ENCODE peak calls at places on chromosomes 5 and 9, in eight cellular contexts. One of them, this sample, is unnamed.

GRCh38 chr9:79447760-79448159 is 124.0 kb upstream of the TLE4 start:
- DNase-seq in epithelial cell of esophagus: no peak
- DNase-seq in mammary epithelial cell: no peak
- DNase-seq in body of pancreas: no peak
- DNase-seq in OCI-LY7: no peak
- DNase-seq in tibial artery: no peak
- DNase-seq in cardiac fibroblast: no peak
- DNase-seq in AG10803: no peak
- DNase-seq in this sample: no peak

GRCh38 chr5:2656186-2656585 is 95.3 kb downstream of the IRX2 start:
- DNase-seq in epithelial cell of esophagus: peak
- DNase-seq in mammary epithelial cell: peak
- DNase-seq in body of pancreas: no peak
- DNase-seq in OCI-LY7: no peak
- DNase-seq in tibial artery: no peak
- DNase-seq in cardiac fibroblast: no peak
- DNase-seq in AG10803: peak
- DNase-seq in this sample: no peak

GRCh38 chr5:140868721-140869554 is at the start of gene PCDHA11:
- DNase-seq in epithelial cell of esophagus: peak
- DNase-seq in mammary epithelial cell: no peak
- DNase-seq in body of pancreas: peak
- DNase-seq in OCI-LY7: no peak
- DNase-seq in tibial artery: no peak
- DNase-seq in cardiac fibroblast: peak
- DNase-seq in AG10803: no peak
- DNase-seq in this sample: peak

GRCh38 chr5:10227396-10227795 is 22.3 kb downstream of the ATPSCKMT start:
- DNase-seq in epithelial cell of esophagus: no peak
- DNase-seq in mammary epithelial cell: no peak
- DNase-seq in body of pancreas: no peak
- DNase-seq in OCI-LY7: no peak
- DNase-seq in tibial artery: no peak
- DNase-seq in cardiac fibroblast: peak
- DNase-seq in AG10803: peak
- DNase-seq in this sample: peak

GRCh38 chr9:134049772-134050588 is 17.8 kb downstream of the BRD3 start:
- DNase-seq in epithelial cell of esophagus: no peak
- DNase-seq in mammary epithelial cell: no peak
- DNase-seq in body of pancreas: no peak
- DNase-seq in OCI-LY7: no peak
- DNase-seq in tibial artery: no peak
- DNase-seq in cardiac fibroblast: no peak
- DNase-seq in AG10803: no peak
- DNase-seq in this sample: no peak

GRCh38 chr9:109349431-109349846 is 28.6 kb upstream of the EPB41L4B start:
- DNase-seq in epithelial cell of esophagus: peak
- DNase-seq in mammary epithelial cell: peak
- DNase-seq in body of pancreas: peak
- DNase-seq in OCI-LY7: no peak
- DNase-seq in tibial artery: no peak
- DNase-seq in cardiac fibroblast: peak
- DNase-seq in AG10803: peak
- DNase-seq in this sample: no peak

GRCh38 chr5:111512026-111512405 is 319 bp downstream of the STARD4 start:
- DNase-seq in epithelial cell of esophagus: peak
- DNase-seq in mammary epithelial cell: no peak
- DNase-seq in body of pancreas: no peak
- DNase-seq in OCI-LY7: no peak
- DNase-seq in tibial artery: peak
- DNase-seq in cardiac fibroblast: peak
- DNase-seq in AG10803: no peak
- DNase-seq in this sample: no peak

GRCh38 chr5:74686962-74687751 is 2.1 kb downstream of the HEXB start:
- DNase-seq in epithelial cell of esophagus: no peak
- DNase-seq in mammary epithelial cell: no peak
- DNase-seq in body of pancreas: no peak
- DNase-seq in OCI-LY7: no peak
- DNase-seq in tibial artery: no peak
- DNase-seq in cardiac fibroblast: peak
- DNase-seq in AG10803: no peak
- DNase-seq in this sample: no peak

GRCh38 chr9:17764306-17764705 is 185.4 kb downstream of the SH3GL2 start:
- DNase-seq in epithelial cell of esophagus: no peak
- DNase-seq in mammary epithelial cell: no peak
- DNase-seq in body of pancreas: no peak
- DNase-seq in OCI-LY7: no peak
- DNase-seq in tibial artery: no peak
- DNase-seq in cardiac fibroblast: no peak
- DNase-seq in AG10803: no peak
- DNase-seq in this sample: no peak

GRCh38 chr5:89187883-89188465 is 305.0 kb upstream of the MEF2C start:
- DNase-seq in epithelial cell of esophagus: no peak
- DNase-seq in mammary epithelial cell: no peak
- DNase-seq in body of pancreas: no peak
- DNase-seq in OCI-LY7: no peak
- DNase-seq in tibial artery: no peak
- DNase-seq in cardiac fibroblast: no peak
- DNase-seq in AG10803: no peak
- DNase-seq in this sample: no peak

GRCh38 chr9:3887798-3888495 is 362.1 kb upstream of the RFX3 start:
- DNase-seq in epithelial cell of esophagus: peak
- DNase-seq in mammary epithelial cell: peak
- DNase-seq in body of pancreas: no peak
- DNase-seq in OCI-LY7: no peak
- DNase-seq in tibial artery: no peak
- DNase-seq in cardiac fibroblast: no peak
- DNase-seq in AG10803: no peak
- DNase-seq in this sample: no peak

GRCh38 chr5:147403659-147404640 is 105.9 kb downstream of the DPYSL3 start:
- DNase-seq in epithelial cell of esophagus: peak
- DNase-seq in mammary epithelial cell: peak
- DNase-seq in body of pancreas: peak
- DNase-seq in OCI-LY7: no peak
- DNase-seq in tibial artery: peak
- DNase-seq in cardiac fibroblast: peak
- DNase-seq in AG10803: peak
- DNase-seq in this sample: peak

GRCh38 chr5:175815126-175815913 is 56.1 kb upstream of the CPLX2 start:
- DNase-seq in epithelial cell of esophagus: no peak
- DNase-seq in mammary epithelial cell: no peak
- DNase-seq in body of pancreas: no peak
- DNase-seq in OCI-LY7: no peak
- DNase-seq in tibial artery: no peak
- DNase-seq in cardiac fibroblast: no peak
- DNase-seq in AG10803: no peak
- DNase-seq in this sample: no peak

GRCh38 chr5:60207031-60207430 is 313.5 kb upstream of the PDE4D start:
- DNase-seq in epithelial cell of esophagus: no peak
- DNase-seq in mammary epithelial cell: no peak
- DNase-seq in body of pancreas: no peak
- DNase-seq in OCI-LY7: peak
- DNase-seq in tibial artery: no peak
- DNase-seq in cardiac fibroblast: no peak
- DNase-seq in AG10803: no peak
- DNase-seq in this sample: peak

GRCh38 chr5:10479226-10479721 is 37.6 kb downstream of the ROPN1L start:
- DNase-seq in epithelial cell of esophagus: peak
- DNase-seq in mammary epithelial cell: peak
- DNase-seq in body of pancreas: no peak
- DNase-seq in OCI-LY7: no peak
- DNase-seq in tibial artery: no peak
- DNase-seq in cardiac fibroblast: peak
- DNase-seq in AG10803: peak
- DNase-seq in this sample: no peak

GRCh38 chr5:31273631-31274378 is 80.3 kb downstream of the CDH6 start:
- DNase-seq in epithelial cell of esophagus: no peak
- DNase-seq in mammary epithelial cell: no peak
- DNase-seq in body of pancreas: no peak
- DNase-seq in OCI-LY7: no peak
- DNase-seq in tibial artery: no peak
- DNase-seq in cardiac fibroblast: no peak
- DNase-seq in AG10803: no peak
- DNase-seq in this sample: no peak

GRCh38 chr5:81825237-81825636 is 74.3 kb upstream of the SSBP2 start:
- DNase-seq in epithelial cell of esophagus: peak
- DNase-seq in mammary epithelial cell: peak
- DNase-seq in body of pancreas: peak
- DNase-seq in OCI-LY7: no peak
- DNase-seq in tibial artery: peak
- DNase-seq in cardiac fibroblast: peak
- DNase-seq in AG10803: peak
- DNase-seq in this sample: peak

GRCh38 chr9:114002271-114002985 is 75.7 kb downstream of the AMBP start:
- DNase-seq in epithelial cell of esophagus: no peak
- DNase-seq in mammary epithelial cell: no peak
- DNase-seq in body of pancreas: no peak
- DNase-seq in OCI-LY7: no peak
- DNase-seq in tibial artery: peak
- DNase-seq in cardiac fibroblast: no peak
- DNase-seq in AG10803: no peak
- DNase-seq in this sample: no peak

GRCh38 chr5:90709323-90710148 is 150.9 kb downstream of the ADGRV1 start:
- DNase-seq in epithelial cell of esophagus: peak
- DNase-seq in mammary epithelial cell: peak
- DNase-seq in body of pancreas: peak
- DNase-seq in OCI-LY7: peak
- DNase-seq in tibial artery: no peak
- DNase-seq in cardiac fibroblast: peak
- DNase-seq in AG10803: peak
- DNase-seq in this sample: peak

GRCh38 chr5:159458217-159458711 is 128.0 kb upstream of the IL12B start:
- DNase-seq in epithelial cell of esophagus: no peak
- DNase-seq in mammary epithelial cell: no peak
- DNase-seq in body of pancreas: no peak
- DNase-seq in OCI-LY7: no peak
- DNase-seq in tibial artery: no peak
- DNase-seq in cardiac fibroblast: no peak
- DNase-seq in AG10803: no peak
- DNase-seq in this sample: peak

GRCh38 chr5:68315679-68316271 is 100.2 kb downstream of the PIK3R1 start:
- DNase-seq in epithelial cell of esophagus: peak
- DNase-seq in mammary epithelial cell: peak
- DNase-seq in body of pancreas: no peak
- DNase-seq in OCI-LY7: no peak
- DNase-seq in tibial artery: no peak
- DNase-seq in cardiac fibroblast: no peak
- DNase-seq in AG10803: no peak
- DNase-seq in this sample: no peak

GRCh38 chr5:34858798-34859197 is 19.8 kb downstream of the TTC23L start:
- DNase-seq in epithelial cell of esophagus: no peak
- DNase-seq in mammary epithelial cell: no peak
- DNase-seq in body of pancreas: no peak
- DNase-seq in OCI-LY7: no peak
- DNase-seq in tibial artery: no peak
- DNase-seq in cardiac fibroblast: peak
- DNase-seq in AG10803: peak
- DNase-seq in this sample: no peak

GRCh38 chr5:14707811-14708210 is 43.3 kb downstream of the OTULIN start:
- DNase-seq in epithelial cell of esophagus: no peak
- DNase-seq in mammary epithelial cell: no peak
- DNase-seq in body of pancreas: no peak
- DNase-seq in OCI-LY7: no peak
- DNase-seq in tibial artery: no peak
- DNase-seq in cardiac fibroblast: no peak
- DNase-seq in AG10803: no peak
- DNase-seq in this sample: no peak

GRCh38 chr5:73204302-73204701 is 31.3 kb downstream of the TMEM174 start:
- DNase-seq in epithelial cell of esophagus: no peak
- DNase-seq in mammary epithelial cell: no peak
- DNase-seq in body of pancreas: peak
- DNase-seq in OCI-LY7: no peak
- DNase-seq in tibial artery: no peak
- DNase-seq in cardiac fibroblast: no peak
- DNase-seq in AG10803: no peak
- DNase-seq in this sample: no peak

GRCh38 chr5:45695680-45696093 is 493 bp downstream of the HCN1 start:
- DNase-seq in epithelial cell of esophagus: no peak
- DNase-seq in mammary epithelial cell: no peak
- DNase-seq in body of pancreas: no peak
- DNase-seq in OCI-LY7: no peak
- DNase-seq in tibial artery: no peak
- DNase-seq in cardiac fibroblast: no peak
- DNase-seq in AG10803: no peak
- DNase-seq in this sample: no peak
- H3K4me3 ChIP-seq in epithelial cell of esophagus: no peak
- H3K4me3 ChIP-seq in mammary epithelial cell: no peak
- H3K4me3 ChIP-seq in body of pancreas: peak
- H3K4me3 ChIP-seq in OCI-LY7: no peak
- H3K4me3 ChIP-seq in tibial artery: peak
- H3K4me3 ChIP-seq in cardiac fibroblast: peak
- H3K4me3 ChIP-seq in AG10803: no peak
- H3K4me3 ChIP-seq in this sample: no peak

DNA sequence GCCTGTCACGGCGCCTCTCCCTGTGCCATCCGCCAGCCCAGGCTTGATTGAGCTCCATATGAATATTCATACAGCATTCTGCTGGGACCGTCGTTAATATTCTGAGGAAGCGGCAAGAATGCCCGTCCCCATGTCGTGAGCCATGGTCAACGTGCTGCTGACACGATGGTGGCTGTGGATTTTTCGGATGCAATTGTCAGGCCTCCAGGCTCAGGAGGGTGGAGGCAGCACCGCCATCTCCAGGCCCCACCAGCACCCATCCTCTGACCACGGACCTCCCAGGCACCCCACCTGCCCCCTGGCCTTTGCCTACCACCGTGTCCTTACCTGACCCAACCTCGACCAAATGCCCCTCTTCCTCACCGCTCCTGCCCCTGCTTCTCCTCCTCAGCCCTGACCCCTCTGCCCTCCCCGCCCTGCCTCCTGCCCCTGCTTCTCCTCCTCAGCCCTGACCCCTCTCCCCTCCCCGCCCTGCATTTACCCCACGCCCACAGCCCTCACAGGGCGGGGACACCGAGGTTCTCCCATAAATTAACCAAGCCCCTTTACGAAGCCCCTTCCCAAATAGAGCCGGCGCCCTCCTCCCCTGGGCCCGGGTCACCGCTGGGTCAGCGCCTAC is 9.9 kb downstream of the TMEM250 start:
- DNase-seq in epithelial cell of esophagus: no peak
- DNase-seq in mammary epithelial cell: no peak
- DNase-seq in body of pancreas: no peak
- DNase-seq in OCI-LY7: no peak
- DNase-seq in tibial artery: no peak
- DNase-seq in cardiac fibroblast: no peak
- DNase-seq in AG10803: no peak
- DNase-seq in this sample: no peak
- H3K4me3 ChIP-seq in epithelial cell of esophagus: peak
- H3K4me3 ChIP-seq in mammary epithelial cell: no peak
- H3K4me3 ChIP-seq in body of pancreas: no peak
- H3K4me3 ChIP-seq in OCI-LY7: no peak
- H3K4me3 ChIP-seq in tibial artery: peak
- H3K4me3 ChIP-seq in cardiac fibroblast: no peak
- H3K4me3 ChIP-seq in AG10803: no peak
- H3K4me3 ChIP-seq in this sample: no peak

GRCh38 chr5:143582869-143583268 is 179.4 kb upstream of the NR3C1 start:
- DNase-seq in epithelial cell of esophagus: peak
- DNase-seq in mammary epithelial cell: peak
- DNase-seq in body of pancreas: no peak
- DNase-seq in OCI-LY7: peak
- DNase-seq in tibial artery: no peak
- DNase-seq in cardiac fibroblast: peak
- DNase-seq in AG10803: peak
- DNase-seq in this sample: peak
- H3K4me3 ChIP-seq in epithelial cell of esophagus: no peak
- H3K4me3 ChIP-seq in mammary epithelial cell: no peak
- H3K4me3 ChIP-seq in body of pancreas: no peak
- H3K4me3 ChIP-seq in OCI-LY7: peak
- H3K4me3 ChIP-seq in tibial artery: no peak
- H3K4me3 ChIP-seq in cardiac fibroblast: no peak
- H3K4me3 ChIP-seq in AG10803: no peak
- H3K4me3 ChIP-seq in this sample: no peak

GRCh38 chr9:89234636-89235035 is 56.0 kb upstream of the SHC3 start:
- DNase-seq in epithelial cell of esophagus: peak
- DNase-seq in mammary epithelial cell: peak
- DNase-seq in body of pancreas: no peak
- DNase-seq in OCI-LY7: no peak
- DNase-seq in tibial artery: no peak
- DNase-seq in cardiac fibroblast: peak
- DNase-seq in AG10803: no peak
- DNase-seq in this sample: peak
- H3K4me3 ChIP-seq in epithelial cell of esophagus: no peak
- H3K4me3 ChIP-seq in mammary epithelial cell: no peak
- H3K4me3 ChIP-seq in body of pancreas: no peak
- H3K4me3 ChIP-seq in OCI-LY7: no peak
- H3K4me3 ChIP-seq in tibial artery: no peak
- H3K4me3 ChIP-seq in cardiac fibroblast: peak
- H3K4me3 ChIP-seq in AG10803: peak
- H3K4me3 ChIP-seq in this sample: peak